ENCODE peak calls at places on chromosomes 4 and X, in eight cellular contexts. A is upper lobe of left lung, S is adrenal gland, G is transverse colon, C is HCT116, T is gastrocnemius medialis, J is heart left ventricle, Z is endothelial cell of umbilical vein. E is an unnamed sample.

GRCh38 chr4:7744131-7744804 is 195.4 kb downstream of the AFAP1 start:
- DNase-seq in A (no peak), S (no peak), G (no peak), C (no peak), T (no peak), J (no peak), Z (no peak), E (no peak)

GRCh38 chrX:149504915-149505651 is at the start of gene IDS:
- DNase-seq in A (peak), S (peak), G (peak), C (peak), T (peak), J (peak), Z (peak), E (peak)

GRCh38 chr4:121953860-121954259 is 2.0 kb upstream of the TRPC3 start:
- DNase-seq in A (no peak), S (no peak), G (no peak), C (no peak), T (no peak), J (no peak), Z (no peak), E (no peak)

GRCh38 chrX:153922932-153923857 is 2.9 kb downstream of the ARHGAP4 start:
- DNase-seq in A (peak), S (peak), G (peak), C (no peak), T (peak), J (peak), Z (peak), E (peak)

GRCh38 chrX:48278958-48279357 is 23.8 kb downstream of the SSX1 start:
- DNase-seq in A (no peak), S (no peak), G (no peak), C (peak), T (peak), J (peak), Z (no peak), E (peak)

GRCh38 chrX:10972731-10973130 is 138.4 kb upstream of the HCCS start:
- DNase-seq in A (no peak), S (no peak), G (no peak), C (no peak), T (no peak), J (no peak), Z (no peak), E (no peak)

GRCh38 chrX:135112096-135112729 is 8.1 kb downstream of the ETDB start:
- DNase-seq in A (no peak), S (no peak), G (no peak), C (peak), T (no peak), J (no peak), Z (peak), E (peak)

GRCh38 chrX:41010188-41010846 is 74.9 kb upstream of the USP9X start:
- DNase-seq in A (peak), S (peak), G (peak), C (no peak), T (peak), J (peak), Z (peak), E (peak)

GRCh38 chrX:24241822-24242648 is 71.8 kb downstream of the SUPT20HL2 start:
- DNase-seq in A (no peak), S (peak), G (no peak), C (no peak), T (no peak), J (no peak), Z (peak), E (no peak)

GRCh38 chr4:27081675-27082579 is 221.3 kb downstream of the STIM2 start:
- DNase-seq in A (no peak), S (no peak), G (no peak), C (no peak), T (no peak), J (no peak), Z (no peak), E (no peak)

GRCh38 chr4:145545538-145546224 is 64.0 kb downstream of the SMAD1 start:
- DNase-seq in A (peak), S (no peak), G (peak), C (peak), T (no peak), J (no peak), Z (peak), E (no peak)

GRCh38 chrX:47704736-47705135 is 45.8 kb upstream of the UXT start:
- DNase-seq in A (no peak), S (no peak), G (no peak), C (no peak), T (no peak), J (no peak), Z (no peak), E (no peak)

GRCh38 chr4:104395219-104395618 is 99.5 kb downstream of the CXXC4 start:
- DNase-seq in A (no peak), S (no peak), G (no peak), C (no peak), T (no peak), J (no peak), Z (no peak), E (no peak)

GRCh38 chrX:70454441-70455365 is 10.1 kb downstream of the DLG3 start:
- DNase-seq in A (peak), S (peak), G (peak), C (peak), T (no peak), J (peak), Z (peak), E (peak)

GRCh38 chr4:176718881-176719280 is 73.8 kb downstream of the VEGFC start:
- DNase-seq in A (no peak), S (no peak), G (no peak), C (no peak), T (no peak), J (no peak), Z (no peak), E (no peak)

GRCh38 chr4:117385531-117385930 is 300.2 kb upstream of the TRAM1L1 start:
- DNase-seq in A (no peak), S (no peak), G (no peak), C (no peak), T (no peak), J (no peak), Z (no peak), E (no peak)

GRCh38 chrX:153708415-153708814 is 15.8 kb downstream of the BCAP31 start:
- DNase-seq in A (peak), S (peak), G (peak), C (no peak), T (peak), J (peak), Z (peak), E (peak)

GRCh38 chr4:74671074-74671698 is 123.1 kb downstream of the BTC start:
- DNase-seq in A (peak), S (peak), G (peak), C (peak), T (no peak), J (peak), Z (peak), E (no peak)

GRCh38 chr4:20323991-20324390 is 72.3 kb downstream of the SLIT2 start:
- DNase-seq in A (no peak), S (no peak), G (no peak), C (no peak), T (no peak), J (no peak), Z (no peak), E (no peak)

GRCh38 chr4:157320092-157320491 is 99.6 kb downstream of the GRIA2 start:
- DNase-seq in A (no peak), S (no peak), G (no peak), C (no peak), T (no peak), J (no peak), Z (no peak), E (no peak)

GRCh38 chr4:171118091-171118490 is 695.1 kb upstream of the GALNTL6 start:
- DNase-seq in A (no peak), S (no peak), G (no peak), C (no peak), T (no peak), J (no peak), Z (no peak), E (no peak)

GRCh38 chrX:34656842-34657780 is at the start of gene TMEM47:
- DNase-seq in A (peak), S (peak), G (peak), C (no peak), T (peak), J (peak), Z (peak), E (peak)

GRCh38 chr4:83128235-83128929 is 13.9 kb upstream of the PLAC8 start:
- DNase-seq in A (no peak), S (no peak), G (peak), C (no peak), T (no peak), J (no peak), Z (no peak), E (no peak)

GRCh38 chr4:114807759-114808404 is 209.3 kb downstream of the UGT8 start:
- DNase-seq in A (peak), S (peak), G (no peak), C (peak), T (no peak), J (no peak), Z (peak), E (no peak)

GRCh38 chrX:153351981-153352380 is 18.0 kb downstream of the ZNF275 start:
- DNase-seq in A (no peak), S (no peak), G (no peak), C (no peak), T (no peak), J (no peak), Z (no peak), E (no peak)

GRCh38 chrX:87702795-87703194 is 185.2 kb downstream of the KLHL4 start:
- DNase-seq in A (no peak), S (no peak), G (no peak), C (no peak), T (no peak), J (no peak), Z (no peak), E (no peak)

GRCh38 chr4:162939086-162939485 is 227.6 kb downstream of the NAF1 start:
- DNase-seq in A (no peak), S (no peak), G (no peak), C (no peak), T (no peak), J (no peak), Z (no peak), E (no peak)

GRCh38 chrX:133297284-133297683 is 79.1 kb upstream of the TFDP3 start:
- DNase-seq in A (no peak), S (no peak), G (no peak), C (no peak), T (no peak), J (no peak), Z (no peak), E (no peak)

GRCh38 chrX:150324035-150324728 is 38.9 kb upstream of the MAMLD1 start:
- DNase-seq in A (no peak), S (no peak), G (no peak), C (peak), T (no peak), J (no peak), Z (peak), E (no peak)

GRCh38 chr4:1900624-1901023 is 29.4 kb downstream of the NSD2 start:
- DNase-seq in A (no peak), S (no peak), G (no peak), C (no peak), T (no peak), J (no peak), Z (no peak), E (no peak)

GRCh38 chr4:6575503-6576240 is 683 bp downstream of the MAN2B2 start:
- DNase-seq in A (no peak), S (no peak), G (no peak), C (no peak), T (no peak), J (no peak), Z (no peak), E (no peak)

GRCh38 chr4:111269439-111269838 is 646.6 kb upstream of the PITX2 start:
- DNase-seq in A (no peak), S (no peak), G (no peak), C (no peak), T (no peak), J (no peak), Z (peak), E (no peak)

GRCh38 chrX:132114607-132115006 is 13.2 kb downstream of the FRMD7 start:
- DNase-seq in A (no peak), S (no peak), G (no peak), C (no peak), T (no peak), J (no peak), Z (no peak), E (no peak)

GRCh38 chr4:7050481-7051143 is 7.4 kb downstream of the TADA2B start:
- DNase-seq in A (no peak), S (peak), G (no peak), C (no peak), T (no peak), J (peak), Z (no peak), E (no peak)

GRCh38 chr4:119207051-119207450 is 5.5 kb upstream of the USP53 start:
- DNase-seq in A (no peak), S (no peak), G (no peak), C (no peak), T (no peak), J (no peak), Z (peak), E (no peak)

GRCh38 chr4:76984788-76985211 is 35.2 kb downstream of the SEPTIN11 start:
- DNase-seq in A (peak), S (peak), G (peak), C (no peak), T (peak), J (peak), Z (peak), E (peak)

GRCh38 chr4:820230-821172 is 5.4 kb downstream of the CPLX1 start:
- DNase-seq in A (no peak), S (no peak), G (no peak), C (no peak), T (no peak), J (no peak), Z (no peak), E (no peak)

GRCh38 chr4:98661356-98662054 is 3.1 kb upstream of the TSPAN5 start:
- DNase-seq in A (peak), S (no peak), G (no peak), C (peak), T (no peak), J (no peak), Z (peak), E (no peak)

GRCh38 chrX:104166735-104167436 is 633 bp downstream of the FAM199X start:
- DNase-seq in A (no peak), S (peak), G (no peak), C (no peak), T (no peak), J (no peak), Z (no peak), E (peak)

GRCh38 chrX:104168127-104168526 is 1.9 kb downstream of the FAM199X start:
- DNase-seq in A (no peak), S (no peak), G (no peak), C (no peak), T (no peak), J (no peak), Z (no peak), E (no peak)

DNA sequence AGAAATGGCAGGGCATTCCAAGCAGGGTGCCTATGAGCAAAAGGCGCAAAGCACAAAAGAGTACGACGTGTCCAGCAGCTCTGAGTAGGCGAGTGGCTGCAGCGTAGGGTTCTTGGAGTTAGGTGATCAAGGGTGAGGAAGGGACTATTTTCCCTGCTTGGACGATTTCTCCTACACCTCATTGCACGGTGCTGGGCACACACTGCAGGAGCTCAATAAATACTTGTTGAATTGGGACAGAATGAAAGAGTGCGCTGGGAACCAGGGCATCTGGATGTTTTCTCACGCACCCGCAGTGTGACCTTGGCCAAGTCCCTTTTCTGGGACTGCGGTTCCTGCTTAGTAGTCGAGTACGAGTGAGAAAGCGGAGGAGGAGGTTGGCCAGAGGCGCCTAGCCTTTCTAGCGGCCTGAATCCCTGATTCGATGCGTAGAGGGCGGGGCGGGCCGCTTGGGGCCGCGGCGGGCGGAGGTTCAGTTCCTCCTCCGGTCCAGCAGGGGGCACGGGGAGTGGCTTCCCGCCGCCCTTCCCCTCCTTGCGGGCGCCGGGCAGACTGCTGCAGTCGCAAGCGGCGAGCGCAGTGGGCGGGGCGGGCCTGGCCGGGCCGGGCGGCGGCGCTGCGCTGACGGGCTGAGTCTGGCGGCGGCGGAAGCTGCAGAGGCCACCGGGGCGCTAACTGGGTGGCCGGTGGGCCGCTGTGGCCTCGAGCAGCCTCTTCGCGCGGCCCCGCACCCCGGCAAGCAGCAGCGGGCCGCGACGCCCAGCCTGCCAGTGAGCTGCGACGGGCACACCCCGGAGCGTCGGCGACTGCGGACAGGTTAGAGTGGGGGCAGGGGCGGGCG is at the start of gene FAM199X:
- DNase-seq in A (peak), S (peak), G (peak), C (peak), T (peak), J (peak), Z (peak), E (peak)
- TF ChIP-seq POLR2A in A (peak), S (peak), G (peak), C (peak), T (peak), J (no peak), Z (peak), E (peak)

GRCh38 chr4:39497909-39498723 is 29.1 kb downstream of the UGDH start:
- DNase-seq in A (no peak), S (no peak), G (no peak), C (no peak), T (no peak), J (no peak), Z (no peak), E (no peak)

GRCh38 chr4:39505581-39505980 is 21.7 kb downstream of the UGDH start:
- DNase-seq in A (no peak), S (no peak), G (no peak), C (no peak), T (no peak), J (no peak), Z (no peak), E (no peak)

GRCh38 chr4:39498724-39499014 is 28.6 kb downstream of the UGDH start:
- DNase-seq in A (no peak), S (no peak), G (no peak), C (no peak), T (no peak), J (no peak), Z (no peak), E (no peak)

GRCh38 chr4:39502034-39502658 is 25.1 kb downstream of the UGDH start:
- DNase-seq in A (no peak), S (no peak), G (no peak), C (no peak), T (no peak), J (no peak), Z (peak), E (no peak)
- H3K27ac ChIP-seq in A (no peak), S (peak), G (no peak), C (no peak), T (no peak), J (peak), Z (no peak), E (peak)

GRCh38 chr4:25568788-25569231 is 86.8 kb upstream of the SLC34A2 start:
- DNase-seq in A (peak), S (no peak), G (peak), C (no peak), T (no peak), J (no peak), Z (no peak), E (no peak)
- H3K4me3 ChIP-seq in A (peak), S (no peak), G (no peak), C (no peak), T (no peak), J (no peak), Z (no peak), E (no peak)

GRCh38 chrX:39730671-39731389 is 366.9 kb downstream of the BCOR start:
- DNase-seq in A (peak), S (peak), G (peak), C (no peak), T (peak), J (peak), Z (peak), E (peak)
- TF ChIP-seq POLR2A in A (no peak), S (no peak), G (no peak), C (no peak), T (no peak), J (no peak), Z (no peak), E (no peak)

DNA sequence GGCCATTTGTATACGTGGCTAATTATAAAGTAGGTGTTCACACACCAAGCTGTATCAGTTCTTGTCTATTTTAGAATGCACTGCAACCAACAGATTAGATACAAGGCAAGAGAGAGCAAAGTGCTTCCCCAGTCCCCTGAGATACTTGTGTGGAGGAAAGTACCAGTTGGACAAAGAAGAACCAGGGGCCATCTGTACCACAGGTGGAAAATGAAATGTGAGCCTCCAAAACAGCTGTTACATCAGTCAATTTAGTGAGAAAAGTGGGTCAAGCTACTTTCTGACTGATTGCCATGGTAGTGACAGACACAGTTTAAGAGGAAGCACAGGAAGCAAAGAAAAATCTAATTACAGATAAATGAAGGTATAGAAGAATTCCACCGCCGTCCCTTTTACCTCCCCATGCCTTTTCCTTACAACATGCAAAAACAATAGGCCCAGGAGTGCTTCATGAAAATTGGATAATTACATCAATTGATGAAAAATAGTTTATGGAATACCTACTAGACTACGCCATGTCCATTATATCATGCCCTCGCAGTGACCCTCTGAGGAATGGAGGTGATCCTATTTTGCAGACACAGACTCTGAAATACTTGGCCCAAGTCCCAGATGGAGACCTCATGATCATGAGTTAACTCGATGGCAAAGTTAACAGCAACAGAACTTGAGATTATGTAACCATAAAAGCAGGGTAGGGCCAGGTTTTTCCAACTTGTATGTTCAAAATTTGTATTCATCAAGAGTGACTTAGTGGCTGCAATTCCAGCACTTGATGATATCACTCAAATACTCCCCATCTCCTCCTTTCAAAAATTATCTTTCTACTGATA is 15.8 kb downstream of the SMPX start:
- DNase-seq in A (no peak), S (no peak), G (no peak), C (no peak), T (peak), J (no peak), Z (no peak), E (no peak)
- H3K27ac ChIP-seq in A (no peak), S (no peak), G (no peak), C (no peak), T (peak), J (no peak), Z (no peak), E (no peak)

GRCh38 chrX:16867947-16868346 is 2.2 kb downstream of the RBBP7 start:
- DNase-seq in A (no peak), S (peak), G (no peak), C (no peak), T (no peak), J (no peak), Z (no peak), E (no peak)
- H3K4me3 ChIP-seq in A (no peak), S (peak), G (no peak), C (no peak), T (peak), J (no peak), Z (no peak), E (no peak)